ENCODE peak calls at places on chromosomes 6 and 20, in seven cellular contexts. X is head of caudate nucleus, W is retina, P is transverse colon, Y is HS-27A, O is fibroblast of the conjunctiva, Q is GM06990. D is an unnamed sample.

GRCh38 chr6:135217663-135218062 is 36.6 kb downstream of the MYB start:
- DNase-seq in Q (no peak), W (no peak), P (no peak), O (no peak), Y (no peak), X (no peak), D (no peak)

GRCh38 chr6:166656269-166657206 is 29.5 kb upstream of the RPS6KA2 start:
- DNase-seq in W (no peak), Y (no peak), Q (no peak), O (no peak), P (no peak), X (no peak), D (no peak)

GRCh38 chr20:37988555-37988954 is 44.7 kb downstream of the TTI1 start:
- DNase-seq in Q (no peak), W (no peak), O (no peak), Y (no peak), P (no peak), X (no peak), D (no peak)

GRCh38 chr20:60242836-60243520 is 284.8 kb downstream of the CDH26 start:
- DNase-seq in Y (peak), O (no peak), X (no peak), Q (no peak), W (no peak), P (no peak), D (no peak)

GRCh38 chr6:108114861-108115597 is 40.5 kb upstream of the OSTM1 start:
- DNase-seq in Q (peak), Y (no peak), O (no peak), W (peak), P (peak), X (peak), D (peak)

GRCh38 chr6:138013949-138014348 is 93.3 kb downstream of the PERP start:
- DNase-seq in O (no peak), X (no peak), Y (no peak), W (no peak), P (no peak), Q (no peak), D (no peak)

GRCh38 chr20:59831024-59831900 is 102.2 kb downstream of the SYCP2 start:
- DNase-seq in X (no peak), Q (peak), Y (no peak), P (peak), O (no peak), W (no peak), D (no peak)

GRCh38 chr6:24339932-24340331 is 17.9 kb downstream of the DCDC2 start:
- DNase-seq in P (no peak), O (no peak), W (no peak), Q (no peak), X (no peak), Y (no peak), D (no peak)

GRCh38 chr6:158853072-158853871 is 34.1 kb upstream of the EZR start:
- DNase-seq in Q (peak), P (peak), Y (peak), O (peak), X (peak), W (peak), D (no peak)

GRCh38 chr6:137496909-137497721 is 2.9 kb upstream of the OLIG3 start:
- DNase-seq in Q (no peak), W (peak), Y (no peak), O (no peak), X (no peak), P (no peak), D (no peak)

GRCh38 chr6:53862517-53863457 is 68.0 kb downstream of the LRRC1 start:
- DNase-seq in Y (no peak), W (no peak), P (no peak), Q (no peak), O (no peak), X (peak), D (no peak)

GRCh38 chr20:33909331-33909921 is 84.3 kb upstream of the RALY start:
- DNase-seq in W (no peak), P (no peak), Q (no peak), Y (peak), X (no peak), O (peak), D (peak)

GRCh38 chr6:157823523-157824370 is 701 bp downstream of the SNX9 start:
- DNase-seq in O (peak), P (peak), Q (peak), X (peak), Y (no peak), W (peak), D (no peak)

GRCh38 chr6:107713214-107713962 is 110.7 kb downstream of the SCML4 start:
- DNase-seq in W (no peak), X (peak), Y (no peak), Q (no peak), O (no peak), P (no peak), D (no peak)

GRCh38 chr20:46304361-46304760 is 3.9 kb downstream of the CDH22 start:
- DNase-seq in Y (no peak), X (no peak), W (no peak), O (no peak), Q (no peak), P (no peak), D (no peak)

GRCh38 chr6:53299331-53299835 is 49.4 kb downstream of the ELOVL5 start:
- DNase-seq in O (no peak), P (no peak), X (no peak), Y (no peak), Q (no peak), W (no peak), D (no peak)

GRCh38 chr20:47126374-47126705 is 230.2 kb downstream of the ZMYND8 start:
- DNase-seq in O (no peak), Q (no peak), P (no peak), W (no peak), Y (no peak), X (no peak), D (no peak)

D was measured in NCI-H2107.